ENCODE peak calls at places on chromosomes 4 and X, in nine cellular contexts. O is left ventricle myocardium inferior; V is naive thymus-derived CD4-positive, alpha-beta T cell; W is heart left ventricle; U is mesenchymal stem cell; K is GM23338; R is neural progenitor cell; H is heart right ventricle; I is thoracic aorta. T is an unnamed sample. For H3K4me1, the result is how much of the 10 kb centered on the place peaks cover.

GRCh38 chrX:3435057-3435456 is 88.6 kb upstream of the MXRA5 start:
- DNase-seq in K (no peak), H (no peak), R (no peak), I (no peak), O (no peak), U (no peak), V (no peak), W (no peak), T (no peak)

GRCh38 chr4:26493461-26493860 is 3.2 kb upstream of the CCKAR start:
- DNase-seq in I (no peak), R (no peak), W (no peak), V (no peak), U (no peak), H (no peak), O (no peak), K (no peak), T (no peak)

GRCh38 chr4:148353571-148353970 is 88.6 kb downstream of the NR3C2 start:
- DNase-seq in R (no peak), V (no peak), O (no peak), U (no peak), I (no peak), K (no peak), H (no peak), W (no peak), T (no peak)

GRCh38 chrX:108322243-108322642 is 116.0 kb downstream of the COL4A6 start:
- DNase-seq in I (no peak), R (no peak), O (no peak), U (no peak), H (no peak), V (no peak), K (no peak), W (no peak), T (no peak)

GRCh38 chr4:113534698-113535097 is 226.8 kb downstream of the CAMK2D start:
- DNase-seq in W (no peak), R (no peak), K (no peak), I (no peak), O (no peak), H (no peak), V (no peak), U (no peak), T (no peak)

GRCh38 chr4:160537681-160538080 is 1434.8 kb downstream of the RAPGEF2 start:
- DNase-seq in U (no peak), K (no peak), I (no peak), R (no peak), V (no peak), O (no peak), H (no peak), W (no peak), T (no peak)

GRCh38 chr4:145316961-145317360 is 136.6 kb upstream of the OTUD4 start:
- DNase-seq in H (no peak), V (no peak), O (no peak), K (no peak), R (no peak), U (no peak), I (no peak), W (no peak), T (no peak)

GRCh38 chr4:156336516-156336915 is 382.9 kb upstream of the CTSO start:
- DNase-seq in W (no peak), I (no peak), U (no peak), H (no peak), R (no peak), K (no peak), O (no peak), V (no peak), T (no peak)

GRCh38 chrX:154490414-154491083 is at the start of gene SLC10A3:
- DNase-seq in V (peak), K (peak), U (peak), H (peak), O (peak), R (peak), W (peak), I (peak), T (peak)

GRCh38 chr4:52968696-52969095 is 106.6 kb downstream of the RASL11B start:
- DNase-seq in V (no peak), O (no peak), H (no peak), W (no peak), R (no peak), K (no peak), I (no peak), U (no peak), T (no peak)

GRCh38 chr4:99148545-99148944 is 4.4 kb upstream of the ADH4 start:
- DNase-seq in W (no peak), O (no peak), V (no peak), K (no peak), U (no peak), I (no peak), H (no peak), R (no peak), T (no peak)

GRCh38 chrX:87664381-87664780 is 146.8 kb downstream of the KLHL4 start:
- DNase-seq in O (no peak), U (peak), R (peak), K (peak), H (no peak), W (no peak), I (no peak), V (no peak), T (peak)

GRCh38 chr4:72365981-72366380 is 203.0 kb downstream of the ADAMTS3 start:
- DNase-seq in H (no peak), O (no peak), R (no peak), I (no peak), W (no peak), V (no peak), U (no peak), K (no peak), T (no peak)

GRCh38 chr4:123168812-123169211 is 227.8 kb upstream of the SPRY1 start:
- DNase-seq in I (no peak), U (peak), K (no peak), H (no peak), R (no peak), V (no peak), O (no peak), W (no peak), T (no peak)

GRCh38 chr4:140839396-140839795 is 83.2 kb upstream of the TBC1D9 start:
- DNase-seq in I (no peak), W (no peak), K (no peak), U (peak), O (no peak), H (no peak), R (peak), V (no peak), T (no peak)

GRCh38 chr4:70722199-70722791 is 531 bp downstream of the RUFY3 start:
- DNase-seq in W (no peak), O (no peak), U (peak), I (no peak), H (no peak), V (peak), K (no peak), R (no peak), T (no peak)

GRCh38 chr4:22483551-22483981 is 32.3 kb downstream of the ADGRA3 start:
- DNase-seq in I (no peak), H (no peak), U (peak), O (no peak), W (no peak), K (no peak), V (no peak), R (no peak), T (no peak)
- H3K4me3 ChIP-seq in I (no peak), H (no peak), U (no peak), O (no peak), W (no peak), K (no peak), V (no peak), R (no peak), T (no peak)

GRCh38 chr4:48178931-48179330 is 44.9 kb upstream of the TXK start:
- DNase-seq in O (no peak), I (no peak), V (no peak), U (no peak), K (peak), W (no peak), H (no peak), R (no peak), T (no peak)
- H3K4me1 ChIP-seq in O (under half), I (under half), V (under half), U (under half), K (under half), W (under half), H (under half), R (under half), T (under half)

DNA sequence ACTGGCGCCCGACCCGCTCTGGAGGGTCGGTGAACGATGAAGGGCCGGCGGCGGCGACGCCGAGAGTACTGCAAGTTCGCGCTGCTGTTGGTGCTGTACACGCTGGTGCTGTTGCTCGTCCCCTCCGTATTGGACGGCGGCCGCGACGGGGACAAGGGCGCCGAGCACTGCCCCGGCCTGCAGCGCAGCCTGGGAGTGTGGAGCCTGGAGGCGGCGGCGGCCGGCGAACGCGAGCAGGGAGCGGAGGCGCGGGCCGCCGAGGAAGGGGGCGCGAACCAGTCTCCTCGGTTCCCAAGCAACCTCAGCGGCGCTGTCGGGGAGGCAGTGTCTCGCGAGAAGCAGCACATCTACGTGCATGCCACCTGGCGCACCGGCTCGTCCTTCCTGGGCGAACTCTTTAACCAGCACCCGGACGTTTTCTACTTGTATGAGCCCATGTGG is 351 bp downstream of the CHST7 start:
- DNase-seq in H (peak), R (peak), U (peak), O (peak), K (peak), I (no peak), W (peak), V (peak), T (no peak)
- H3K4me3 ChIP-seq in H (peak), R (peak), U (peak), O (peak), K (peak), I (peak), W (peak), V (peak), T (peak)

DNA sequence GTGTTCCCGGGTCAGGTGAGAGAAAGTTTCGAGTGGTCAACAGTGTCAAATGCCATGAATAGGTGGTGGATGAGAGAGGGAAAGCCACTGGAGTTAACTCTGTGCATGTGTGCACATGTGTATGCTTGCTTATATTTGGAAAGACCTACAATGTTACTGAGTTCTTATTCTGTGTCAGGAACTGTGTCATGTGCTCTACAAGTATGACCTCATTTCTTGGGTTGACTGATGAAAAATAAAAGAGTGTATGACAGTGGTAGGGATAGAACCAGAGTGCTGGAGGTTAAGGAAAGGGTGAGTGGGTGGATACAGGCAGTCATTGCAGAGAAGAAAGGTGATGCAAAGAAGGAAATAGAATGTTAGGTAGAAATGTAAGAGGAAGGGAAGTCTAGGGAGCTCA is 22.1 kb upstream of the DGKK start:
- DNase-seq in V (no peak), W (no peak), R (no peak), I (no peak), H (no peak), O (no peak), U (no peak), K (no peak), T (no peak)
- H3K4me1 ChIP-seq in V (under half), W (under half), R (under half), I (under half), H (under half), O (under half), U (under half), K (under half), T (under half)

DNA sequence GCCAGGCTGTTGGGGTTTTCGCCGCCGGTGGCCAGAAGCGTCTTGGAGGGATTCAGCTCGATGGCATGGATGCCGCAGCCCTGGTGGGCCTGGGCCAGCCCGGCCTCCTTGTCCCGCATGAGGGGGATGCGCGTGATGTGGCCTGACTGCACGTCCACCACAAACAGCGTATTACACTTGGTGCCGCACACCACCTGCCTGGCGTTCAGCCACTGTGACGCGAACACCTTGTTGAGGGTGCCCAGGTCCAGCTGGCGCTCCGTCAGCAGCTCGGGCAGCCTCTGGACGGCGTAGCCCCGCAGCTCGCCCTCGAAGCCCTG is 728 bp downstream of the DCAF12L2 start:
- DNase-seq in R (no peak), U (no peak), I (no peak), O (no peak), K (no peak), H (no peak), V (no peak), W (no peak), T (no peak)
- H3K4me3 ChIP-seq in R (peak), U (peak), I (no peak), O (peak), K (peak), H (no peak), V (no peak), W (peak), T (no peak)

GRCh38 chrX:68835104-68835442 is 6.3 kb downstream of the EFNB1 start:
- DNase-seq in K (no peak), V (no peak), W (no peak), H (no peak), R (no peak), U (no peak), O (no peak), I (no peak), T (no peak)
- H3K4me1 ChIP-seq in K (under half), V (under half), W (under half), H (under half), R (under half), U (under half), O (under half), I (under half), T (under half)

DNA sequence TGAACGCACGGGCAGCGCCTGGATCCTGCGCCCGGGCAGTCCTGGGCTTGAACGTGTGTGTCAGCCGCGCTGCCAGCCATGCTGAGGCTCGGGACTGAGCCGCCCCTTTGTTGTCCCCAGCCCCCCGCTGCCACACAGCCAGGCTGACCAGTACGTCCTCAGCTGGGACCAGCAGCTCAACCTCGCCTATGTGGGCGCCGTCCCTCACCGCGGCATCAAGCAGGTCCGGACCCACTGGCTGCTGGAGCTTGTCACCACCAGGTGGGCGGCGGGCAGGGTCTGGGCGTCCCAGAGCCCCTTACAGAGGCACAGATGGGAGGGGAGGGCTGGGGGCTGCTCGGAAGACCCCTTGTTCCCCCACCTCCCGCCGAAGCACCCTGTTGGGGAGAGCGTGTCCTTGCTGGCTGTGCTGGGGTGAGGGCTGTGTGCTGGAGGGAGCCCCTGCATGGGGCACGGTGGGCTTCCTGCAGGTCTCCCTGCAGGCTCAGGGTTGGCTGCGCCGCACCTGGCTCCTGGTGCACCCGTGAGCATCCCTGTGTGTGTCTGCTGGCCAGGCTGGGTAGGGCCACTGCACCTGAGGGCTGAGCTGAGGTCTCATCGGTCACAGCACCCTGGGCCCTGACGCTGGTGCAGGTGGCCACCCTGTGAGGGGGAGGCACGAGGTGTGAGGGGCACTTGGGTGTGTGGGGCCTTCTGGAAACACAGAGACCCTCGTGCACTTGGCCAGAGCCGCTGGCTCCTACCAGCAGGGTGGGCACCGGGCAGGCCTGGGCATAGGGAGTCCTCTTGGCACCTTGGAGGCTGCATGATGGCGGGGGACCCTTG is 1.1 kb downstream of the IDUA start:
- DNase-seq in W (no peak), O (no peak), U (no peak), R (no peak), K (no peak), H (peak), V (no peak), I (no peak), T (no peak)
- H3K4me3 ChIP-seq in W (peak), O (peak), U (peak), R (peak), K (peak), H (peak), V (peak), I (peak), T (peak)

GRCh38 chrX:10124506-10125247 is 32.1 kb upstream of the CLCN4 start:
- DNase-seq in U (no peak), V (no peak), K (no peak), R (no peak), H (no peak), O (no peak), W (no peak), I (no peak), T (no peak)

GRCh38 chrX:10119399-10119990 is 37.3 kb upstream of the CLCN4 start:
- DNase-seq in I (peak), U (peak), V (peak), K (peak), H (no peak), R (peak), W (peak), O (no peak), T (peak)

GRCh38 chrX:10120828-10121227 is 35.9 kb upstream of the CLCN4 start:
- DNase-seq in W (no peak), R (no peak), V (no peak), I (no peak), H (no peak), O (no peak), U (no peak), K (no peak), T (no peak)

GRCh38 chrX:10118530-10118929 is 38.2 kb upstream of the CLCN4 start:
- DNase-seq in U (no peak), R (no peak), V (no peak), O (no peak), H (no peak), I (no peak), K (no peak), W (no peak), T (no peak)

DNA sequence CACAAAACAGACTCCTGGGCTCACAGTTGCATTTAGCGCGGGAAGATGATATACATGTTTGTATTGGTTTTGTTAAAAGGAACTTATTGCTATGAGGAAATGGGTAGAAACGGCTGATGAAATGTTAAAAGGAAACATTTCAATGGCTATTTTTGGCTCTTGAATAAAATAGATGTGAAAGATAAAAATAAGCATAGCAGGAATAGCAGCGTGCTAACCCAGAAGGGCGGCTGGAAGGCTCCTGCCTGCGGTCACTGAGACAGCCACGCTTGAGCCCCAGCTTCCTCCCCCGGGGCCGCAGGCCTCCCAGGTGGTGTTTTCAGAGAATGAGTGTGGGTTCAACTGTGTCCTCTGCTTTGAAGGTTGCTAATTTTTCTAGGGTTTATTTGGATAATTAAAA is 35.0 kb upstream of the CLCN4 start:
- DNase-seq in I (no peak), R (no peak), K (no peak), W (no peak), V (no peak), O (no peak), H (no peak), U (no peak), T (no peak)
- H3K4me1 ChIP-seq in I (under half), R (under half), K (under half), W (under half), V (under half), O (under half), H (under half), U (under half), T (under half)

T was measured in Panc1.